ENCODE peak calls at places on chromosome 14, in four cellular contexts. C, M, G and T are unnamed samples.

GRCh38 chr14:68686724-68687123 is 106.1 kb downstream of the ZFP36L1 start:
- DNase-seq in M (no peak), C (no peak), G (no peak), T (no peak)

GRCh38 chr14:60964901-60965300 is 16.0 kb downstream of the TRMT5 start:
- DNase-seq in M (no peak), C (no peak), G (no peak), T (no peak)

GRCh38 chr14:75232597-75232996 is 46.0 kb upstream of the FOS start:
- DNase-seq in G (peak), C (no peak), M (peak), T (no peak)

GRCh38 chr14:90397401-90398314 is 829 bp downstream of the CALM1 start:
- DNase-seq in G (peak), M (peak), C (peak), T (peak)

GRCh38 chr14:28083456-28083855 is 683.1 kb upstream of the FOXG1 start:
- DNase-seq in G (no peak), C (no peak), M (no peak), T (no peak)

GRCh38 chr14:29822430-29822709 is 105.3 kb downstream of the PRKD1 start:
- DNase-seq in C (no peak), M (no peak), G (no peak), T (no peak)

GRCh38 chr14:92652413-92653151 is 95.8 kb downstream of the LGMN start:
- DNase-seq in G (no peak), C (peak), M (no peak), T (no peak)

GRCh38 chr14:90924618-90925345 is 108.6 kb upstream of the TTC7B start:
- DNase-seq in C (no peak), M (no peak), G (no peak), T (no peak)